ENCODE peak calls at places on chromosomes 11 and 22, in six cellular contexts. J is neuronal stem cell, U is H1, X is mesendoderm, M is IMR-90, S is H9. T is an unnamed sample.

GRCh38 chr11:937853-938261 is 12.2 kb downstream of the AP2A2 start:
- DNase-seq in X (no peak), M (no peak), U (no peak), S (no peak), J (no peak), T (no peak)

GRCh38 chr11:130323452-130324448 is 9.0 kb upstream of the ZBTB44 start:
- DNase-seq in J (no peak), M (peak), S (no peak), X (no peak), U (no peak), T (no peak)

GRCh38 chr22:46355369-46355995 is 20.0 kb downstream of the TRMU start:
- DNase-seq in X (peak), S (peak), J (peak), M (peak), U (peak), T (peak)

GRCh38 chr22:38120359-38121110 is 10.1 kb upstream of the BAIAP2L2 start:
- DNase-seq in U (no peak), J (no peak), X (no peak), S (no peak), M (no peak), T (no peak)

GRCh38 chr11:7004482-7004881 is 15.7 kb downstream of the ZNF214 start:
- DNase-seq in S (no peak), J (no peak), X (no peak), M (peak), U (no peak), T (no peak)

GRCh38 chr11:76217653-76218160 is 11.4 kb upstream of the WNT11 start:
- DNase-seq in M (no peak), S (no peak), J (no peak), U (no peak), X (no peak), T (no peak)

GRCh38 chr11:99370557-99371200 is 349.9 kb downstream of the CNTN5 start:
- DNase-seq in U (no peak), J (peak), S (peak), M (peak), X (peak), T (peak)

GRCh38 chr11:92642146-92642919 is 327.1 kb upstream of the MTNR1B start:
- DNase-seq in X (no peak), U (no peak), M (no peak), J (no peak), S (no peak), T (no peak)

GRCh38 chr11:313787-314547 is at the start of gene IFITM1:
- DNase-seq in X (peak), S (no peak), J (no peak), U (peak), M (peak), T (peak)

GRCh38 chr11:69325446-69325845 is 31.5 kb downstream of the MYEOV start:
- DNase-seq in J (no peak), X (no peak), U (no peak), S (peak), M (no peak), T (no peak)

GRCh38 chr11:123742778-123743177 is 1.3 kb upstream of the ZNF202 start:
- DNase-seq in X (peak), S (no peak), U (no peak), J (no peak), M (no peak), T (no peak)

GRCh38 chr11:27933992-27934829 is 173.7 kb downstream of the KIF18A start:
- DNase-seq in X (peak), M (peak), U (no peak), J (no peak), S (peak), T (no peak)

GRCh38 chr11:3165152-3165705 is at the start of gene OSBPL5:
- DNase-seq in S (no peak), U (no peak), J (no peak), M (peak), X (peak), T (no peak)

GRCh38 chr11:97743205-97743742 is 1277.5 kb upstream of the CNTN5 start:
- DNase-seq in J (no peak), U (no peak), M (peak), X (peak), S (no peak), T (no peak)

GRCh38 chr11:132048040-132048439 is 677.6 kb downstream of the NTM start:
- DNase-seq in M (no peak), U (no peak), J (no peak), S (no peak), X (no peak), T (no peak)

GRCh38 chr11:32053151-32053550 is 37.7 kb upstream of the RCN1 start:
- DNase-seq in S (no peak), J (no peak), U (no peak), M (no peak), X (no peak), T (no peak)

GRCh38 chr22:20920881-20921203 is 3.6 kb downstream of the CRKL start:
- DNase-seq in J (no peak), S (no peak), U (no peak), X (no peak), M (no peak), T (peak)

GRCh38 chr22:20912494-20912893 is 4.7 kb upstream of the CRKL start:
- DNase-seq in X (no peak), U (no peak), J (no peak), S (no peak), M (no peak), T (no peak)

GRCh38 chr22:20918663-20919220 is 1.5 kb downstream of the CRKL start:
- DNase-seq in J (no peak), X (no peak), M (no peak), U (no peak), S (no peak), T (peak)

GRCh38 chr22:20919718-20920117 is 2.5 kb downstream of the CRKL start:
- DNase-seq in M (no peak), S (no peak), J (no peak), X (no peak), U (no peak), T (no peak)

GRCh38 chr22:20916916-20917810 is at the start of gene CRKL:
- DNase-seq in U (peak), J (peak), M (peak), X (peak), S (peak), T (peak)
- H3K18ac ChIP-seq in U (peak), J (peak), M (peak), X (peak), S (peak), T (peak)

DNA sequence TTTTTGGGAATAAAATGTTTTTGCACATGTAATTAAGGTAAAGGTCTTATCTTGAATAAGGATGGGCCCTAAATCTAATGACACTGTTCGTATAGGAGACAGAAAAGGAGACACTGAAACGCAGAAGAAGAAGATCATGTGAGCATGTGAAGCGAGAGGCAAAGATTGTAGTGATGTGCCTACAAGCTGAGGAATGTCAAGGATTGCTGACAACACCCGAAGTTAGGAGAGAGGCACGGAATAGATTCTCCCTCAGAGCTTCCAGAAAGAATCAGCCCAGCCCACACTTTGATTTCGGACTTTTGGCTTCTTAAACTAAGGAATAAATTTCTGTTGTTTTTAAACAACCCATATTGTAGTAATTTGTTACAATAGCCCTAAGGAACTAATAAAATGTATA is 4.1 kb upstream of the BLID start:
- DNase-seq in J (no peak), X (no peak), M (no peak), S (no peak), U (no peak), T (no peak)
- H3K9ac ChIP-seq in J (no peak), X (no peak), M (no peak), S (no peak), U (no peak), T (no peak)

DNA sequence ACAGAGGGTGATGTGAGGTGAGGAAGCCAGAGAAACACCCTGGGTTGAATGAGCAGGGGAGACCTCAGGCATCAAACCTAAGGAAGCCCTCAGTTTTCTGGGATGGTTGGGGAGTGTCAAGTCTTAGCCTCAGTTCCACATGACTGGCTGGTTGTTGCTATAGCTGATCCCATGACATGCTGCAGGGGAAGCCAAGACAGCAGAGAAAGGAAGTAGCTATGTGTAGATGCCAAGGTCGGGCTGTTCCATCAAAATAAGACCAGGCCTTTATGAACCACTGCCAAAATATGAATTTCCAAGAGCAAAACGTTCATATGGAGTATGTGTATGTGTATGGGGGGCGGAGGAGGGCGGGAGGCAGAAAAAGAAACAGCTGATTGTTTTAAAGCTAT is 11.6 kb downstream of the CD59 start:
- DNase-seq in M (peak), U (no peak), J (no peak), X (no peak), S (no peak), T (no peak)
- H3K18ac ChIP-seq in M (peak), U (no peak), J (no peak), X (no peak), S (no peak), T (peak)

GRCh38 chr22:29156507-29156906 is 49.2 kb upstream of the EMID1 start:
- DNase-seq in M (peak), U (peak), X (peak), S (peak), J (no peak), T (no peak)
- H3K9ac ChIP-seq in M (no peak), U (no peak), X (no peak), S (no peak), J (no peak), T (no peak)

GRCh38 chr11:20024172-20024935 is 135.9 kb downstream of the DBX1 start:
- DNase-seq in X (no peak), M (no peak), J (no peak), S (no peak), U (no peak), T (no peak)
- H3K18ac ChIP-seq in X (peak), M (no peak), J (no peak), S (no peak), U (peak), T (peak)

GRCh38 chr11:22761066-22761465 is 68.5 kb downstream of the SVIP start:
- DNase-seq in X (peak), M (no peak), J (no peak), U (no peak), S (no peak), T (no peak)
- H3K9ac ChIP-seq in X (no peak), M (no peak), J (no peak), U (no peak), S (no peak), T (no peak)

GRCh38 chr11:36594316-36594989 is at the start of gene IFTAP:
- DNase-seq in J (peak), M (peak), S (peak), U (peak), X (peak), T (peak)
- H3K18ac ChIP-seq in J (peak), M (no peak), S (peak), U (no peak), X (no peak), T (no peak)

DNA sequence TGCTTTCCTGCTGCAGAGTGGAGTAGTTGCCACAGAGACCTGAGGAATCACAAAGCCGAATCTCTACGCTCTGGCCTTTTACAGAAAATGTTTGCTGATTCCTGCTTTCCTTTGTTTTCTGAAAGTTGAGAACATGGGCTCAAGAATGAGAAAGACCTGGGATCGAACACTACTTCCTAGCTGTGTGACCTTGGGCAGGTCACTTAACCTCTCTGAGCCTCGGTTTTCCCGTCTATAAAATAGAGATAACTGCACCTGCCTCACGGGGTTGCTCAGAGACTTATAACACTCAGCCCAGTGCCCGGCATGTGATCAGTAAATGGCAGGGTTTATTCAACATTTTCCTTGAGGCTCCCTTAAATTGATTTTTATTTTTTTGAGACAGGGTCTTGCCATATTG is 70.9 kb upstream of the ALX4 start:
- DNase-seq in X (no peak), S (no peak), U (no peak), M (no peak), J (no peak), T (no peak)
- H3K9ac ChIP-seq in X (no peak), S (no peak), U (no peak), M (no peak), J (no peak), T (no peak)

GRCh38 chr11:35076201-35077100 is 62.5 kb upstream of the CD44 start:
- DNase-seq in J (no peak), U (no peak), S (no peak), X (no peak), M (no peak), T (no peak)
- H3K18ac ChIP-seq in J (no peak), U (no peak), S (no peak), X (no peak), M (no peak), T (no peak)

GRCh38 chr11:111796696-111797095 is 30.5 kb upstream of the PPP2R1B start:
- DNase-seq in M (no peak), X (no peak), U (no peak), J (no peak), S (no peak), T (peak)
- H3K9ac ChIP-seq in M (no peak), X (no peak), U (no peak), J (no peak), S (no peak), T (no peak)

T was measured in trophoblast cell.